ENCODE peak calls at places on chromosomes 13 and 19, in five cellular contexts. One of them, this sample, is unnamed.

GRCh38 chr13:112715715-112716460 is 26.1 kb downstream of the ATP11A start:
- DNase-seq in T follicular helper cell: no peak
- DNase-seq in CD4-positive, alpha-beta T cell: no peak
- DNase-seq in epithelial cell of prostate: no peak
- DNase-seq in GM04504: no peak
- DNase-seq in this sample: no peak

GRCh38 chr19:55667958-55668357 is 7.1 kb upstream of the EPN1 start:
- DNase-seq in T follicular helper cell: no peak
- DNase-seq in CD4-positive, alpha-beta T cell: no peak
- DNase-seq in epithelial cell of prostate: no peak
- DNase-seq in GM04504: no peak
- DNase-seq in this sample: no peak

GRCh38 chr13:93200626-93201025 is 26.0 kb upstream of the GPC6 start:
- DNase-seq in T follicular helper cell: no peak
- DNase-seq in CD4-positive, alpha-beta T cell: no peak
- DNase-seq in epithelial cell of prostate: no peak
- DNase-seq in GM04504: no peak
- DNase-seq in this sample: no peak

GRCh38 chr13:99509477-99509876 is 8.2 kb downstream of the TM9SF2 start:
- DNase-seq in T follicular helper cell: no peak
- DNase-seq in CD4-positive, alpha-beta T cell: no peak
- DNase-seq in epithelial cell of prostate: no peak
- DNase-seq in GM04504: no peak
- DNase-seq in this sample: no peak

GRCh38 chr19:13864223-13864512 is 12.8 kb upstream of the NANOS3 start:
- DNase-seq in T follicular helper cell: no peak
- DNase-seq in CD4-positive, alpha-beta T cell: no peak
- DNase-seq in epithelial cell of prostate: no peak
- DNase-seq in GM04504: no peak
- DNase-seq in this sample: no peak

GRCh38 chr19:5397804-5398692 is 57.2 kb upstream of the ZNRF4 start:
- DNase-seq in T follicular helper cell: no peak
- DNase-seq in CD4-positive, alpha-beta T cell: no peak
- DNase-seq in epithelial cell of prostate: no peak
- DNase-seq in GM04504: no peak
- DNase-seq in this sample: no peak

GRCh38 chr19:17246681-17247425 is 1.1 kb upstream of the NR2F6 start:
- DNase-seq in T follicular helper cell: no peak
- DNase-seq in CD4-positive, alpha-beta T cell: no peak
- DNase-seq in epithelial cell of prostate: no peak
- DNase-seq in GM04504: no peak
- DNase-seq in this sample: no peak

GRCh38 chr13:67238277-67238859 is 8.2 kb upstream of the PCDH9 start:
- DNase-seq in T follicular helper cell: no peak
- DNase-seq in CD4-positive, alpha-beta T cell: no peak
- DNase-seq in epithelial cell of prostate: no peak
- DNase-seq in GM04504: no peak
- DNase-seq in this sample: no peak

GRCh38 chr19:3673506-3674439 is 26.5 kb downstream of the PIP5K1C start:
- DNase-seq in T follicular helper cell: no peak
- DNase-seq in CD4-positive, alpha-beta T cell: no peak
- DNase-seq in epithelial cell of prostate: no peak
- DNase-seq in GM04504: no peak
- DNase-seq in this sample: no peak

GRCh38 chr13:35979378-35979911 is 151.7 kb downstream of the DCLK1 start:
- DNase-seq in T follicular helper cell: no peak
- DNase-seq in CD4-positive, alpha-beta T cell: no peak
- DNase-seq in epithelial cell of prostate: no peak
- DNase-seq in GM04504: peak
- DNase-seq in this sample: peak

This sample was measured in esophagus squamous epithelium.